ENCODE peak calls at places on chromosomes 5 and 9, in six cellular contexts. D is WERI-Rb-1, C is PC-9, M is GM23338, S is kidney, F is A673. V is an unnamed sample.

GRCh38 chr5:107794731-107795130 is 124.0 kb upstream of the EFNA5 start:
- DNase-seq in S (no peak), F (no peak), D (no peak), C (no peak), M (no peak), V (no peak)

GRCh38 chr5:129906177-129906887 is 2.1 kb downstream of the CHSY3 start:
- DNase-seq in C (peak; percentile 8), F (no peak), M (peak; percentile 42), D (no peak), S (no peak), V (peak; percentile 11)

GRCh38 chr9:127051881-127052595 is 70.4 kb downstream of the ANGPTL2 start:
- DNase-seq in S (no peak), M (no peak), F (no peak), C (no peak), D (no peak), V (no peak)

GRCh38 chr5:96326902-96327301 is 106.1 kb downstream of the PCSK1 start:
- DNase-seq in D (no peak), F (no peak), M (no peak), S (no peak), C (no peak), V (no peak)

GRCh38 chr5:37915078-37915736 is 75.4 kb upstream of the GDNF start:
- DNase-seq in F (peak; percentile 2), M (no peak), D (no peak), C (no peak), S (no peak), V (no peak)

GRCh38 chr9:112166176-112167140 is 8.6 kb downstream of the SUSD1 start:
- DNase-seq in F (no peak), M (peak; percentile 52), C (peak; percentile 61), S (no peak), D (peak; percentile 30), V (no peak)

GRCh38 chr9:134320916-134321570 is 5.2 kb upstream of the RXRA start:
- DNase-seq in C (no peak), D (no peak), S (peak; percentile 88), F (no peak), M (no peak), V (no peak)

GRCh38 chr5:122142480-122142879 is 13.1 kb downstream of the ZNF474 start:
- DNase-seq in F (no peak), S (no peak), C (no peak), M (no peak), D (no peak), V (no peak)

GRCh38 chr9:135591491-135592330 is 30.2 kb downstream of the PAEP start:
- DNase-seq in M (no peak), S (peak; percentile 58), C (no peak), D (no peak), F (no peak), V (no peak)

GRCh38 chr5:91171322-91171721 is 211.8 kb downstream of the ARRDC3 start:
- DNase-seq in C (no peak), M (peak; percentile 24), F (no peak), S (no peak), D (no peak), V (no peak)

GRCh38 chr5:91166040-91166807 is 216.9 kb downstream of the ARRDC3 start:
- DNase-seq in F (no peak), D (no peak), S (no peak), M (no peak), C (no peak), V (no peak)

GRCh38 chr5:91164424-91164823 is 218.7 kb downstream of the ARRDC3 start:
- DNase-seq in F (no peak), D (no peak), S (no peak), C (no peak), M (no peak), V (no peak)

GRCh38 chr5:91170266-91170665 is 212.9 kb downstream of the ARRDC3 start:
- DNase-seq in F (peak; percentile 78), C (no peak), M (no peak), S (no peak), D (no peak), V (no peak)

DNA sequence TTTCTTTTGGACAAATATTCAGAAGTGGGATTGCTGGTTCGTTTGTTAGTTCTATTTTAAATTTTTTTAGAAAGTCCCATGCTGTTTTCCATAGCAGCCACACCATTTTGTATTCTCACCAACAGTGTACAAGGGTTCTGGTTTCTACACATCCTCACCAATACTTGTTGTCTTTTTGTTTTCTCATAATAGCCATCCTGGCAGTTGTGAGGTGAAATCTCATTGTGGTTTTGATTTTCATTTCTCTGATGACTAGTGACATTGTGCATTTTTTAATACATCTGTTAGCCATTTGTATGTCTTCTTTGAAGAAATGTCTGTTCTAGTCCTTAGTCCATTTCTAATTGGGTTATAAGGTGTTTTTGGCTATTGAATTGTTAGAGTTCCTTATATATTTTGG is 214.3 kb downstream of the ARRDC3 start:
- DNase-seq in F (no peak), M (no peak), S (no peak), C (no peak), D (no peak), V (no peak)
- H3K27ac ChIP-seq in F (no peak overlapping the region), M (no peak overlapping the region), S (no peak overlapping the region), C (no peak overlapping the region), D (no peak overlapping the region), V (no peak overlapping the region)

DNA sequence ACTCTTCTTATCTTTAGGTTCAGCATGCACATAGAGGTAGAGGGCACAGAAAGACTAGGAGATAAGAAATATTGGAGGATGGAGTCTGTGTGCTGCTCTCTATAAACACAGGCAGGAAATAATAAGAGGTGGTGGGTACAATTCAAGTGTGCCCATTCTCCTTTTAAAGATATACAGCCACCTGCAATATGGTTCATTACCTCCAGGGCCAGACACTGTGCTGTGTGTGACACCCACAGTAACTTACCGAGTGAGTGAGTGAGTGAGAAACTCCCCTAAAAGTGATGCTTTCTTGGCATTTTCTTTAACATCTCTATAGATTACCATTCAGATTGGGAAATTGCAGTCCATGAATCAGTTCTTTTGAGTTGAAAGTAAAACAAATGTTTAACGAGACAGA is 311.8 kb upstream of the KCNN2 start:
- DNase-seq in F (no peak), D (no peak), S (no peak), C (no peak), M (no peak), V (no peak)
- TF ChIP-seq CTCF in F (no peak), D (no peak), S (no peak), C (no peak), M (peak; percentile 8), V (no peak)

DNA sequence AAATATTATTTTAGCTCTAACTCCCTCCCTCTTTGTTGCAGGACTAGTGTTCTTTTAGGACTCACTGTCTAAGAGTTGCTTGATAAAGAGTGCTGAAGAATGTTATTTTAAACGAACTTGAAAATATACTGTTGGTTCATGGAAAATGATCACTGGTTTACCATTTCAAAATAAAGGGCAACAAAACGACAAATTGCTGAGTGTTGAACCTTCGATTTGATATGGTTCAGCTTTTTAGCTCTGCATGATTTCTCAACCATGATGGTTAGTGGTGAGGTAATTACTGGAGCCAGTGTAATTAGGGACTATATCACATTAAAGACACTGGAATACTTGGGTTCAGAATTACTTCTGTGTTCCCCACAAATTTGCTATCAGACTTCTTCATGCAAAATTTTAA is 87.9 kb upstream of the ADAMTSL1 start:
- DNase-seq in M (no peak), C (no peak), F (no peak), S (no peak), D (no peak), V (no peak)
- H3K27ac ChIP-seq in M (no peak overlapping the region), C (no peak overlapping the region), F (no peak overlapping the region), S (no peak overlapping the region), D (no peak overlapping the region), V (no peak overlapping the region)

DNA sequence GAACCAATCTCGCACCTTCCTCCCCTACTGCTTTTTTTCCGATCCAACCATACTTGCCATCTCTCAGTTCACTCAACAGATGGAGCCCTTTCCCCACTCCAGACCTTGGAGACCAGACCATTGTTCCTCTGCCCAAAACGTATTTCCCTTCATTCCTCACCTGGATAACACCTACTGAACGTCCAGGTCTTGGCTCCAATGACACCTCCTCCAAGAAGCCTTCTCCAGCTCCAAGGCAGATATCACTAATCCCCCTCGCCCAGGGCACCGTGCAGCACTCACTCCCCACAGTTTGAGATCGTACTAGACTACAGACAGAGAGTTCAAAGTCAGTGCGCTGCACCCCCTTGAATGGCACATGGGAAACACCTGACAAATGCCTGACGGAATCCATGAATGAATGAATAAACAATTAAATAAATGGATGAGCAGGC is 47.1 kb upstream of the AKNA start:
- DNase-seq in D (peak; percentile 53), F (peak; percentile 29), C (peak; percentile 40), M (peak; percentile 87), S (no peak), V (peak; percentile 64)
- TF ChIP-seq CTCF in D (peak; percentile 91), F (peak; percentile 61), C (peak; percentile 80), M (peak; percentile 83), S (peak; percentile 33), V (peak; percentile 71)

GRCh38 chr9:113316032-113316431 is 12.9 kb upstream of the RNF183 start:
- DNase-seq in C (no peak), D (no peak), M (no peak), S (no peak), F (no peak), V (no peak)

GRCh38 chr9:113309204-113309813 is 6.1 kb upstream of the RNF183 start:
- DNase-seq in M (peak; percentile 51), C (peak; percentile 17), D (peak; percentile 50), F (peak; percentile 58), S (no peak), V (peak; percentile 69)

GRCh38 chr9:113317777-113318176 is 14.6 kb upstream of the RNF183 start:
- DNase-seq in D (no peak), M (no peak), F (peak; percentile 23), C (no peak), S (no peak), V (no peak)

GRCh38 chr9:113310538-113310937 is 7.4 kb upstream of the RNF183 start:
- DNase-seq in M (no peak), C (no peak), F (no peak), S (no peak), D (no peak), V (no peak)

GRCh38 chr9:113313276-113313675 is 10.1 kb upstream of the RNF183 start:
- DNase-seq in S (no peak), C (no peak), M (no peak), F (no peak), D (peak; percentile 48), V (no peak)
- H3K27ac ChIP-seq in S (no peak overlapping the region), C (no peak overlapping the region), M (no peak overlapping the region), F (no peak overlapping the region), D (peak overlapping the region; percentile 14), V (no peak overlapping the region)

GRCh38 chr5:177964471-177964870 is 31.6 kb downstream of the PROP1 start:
- DNase-seq in M (no peak), S (no peak), F (no peak), D (no peak), C (no peak), V (no peak)
- TF ChIP-seq CTCF in M (no peak), S (no peak), F (no peak), D (no peak), C (no peak), V (no peak)

GRCh38 chr9:97053717-97054116 is 14.8 kb upstream of the CTSV start:
- DNase-seq in M (no peak), D (no peak), C (no peak), F (no peak), S (no peak), V (no peak)
- H3K27ac ChIP-seq in M (peak overlapping the region; percentile 85), D (no peak overlapping the region), C (no peak overlapping the region), F (no peak overlapping the region), S (no peak overlapping the region), V (no peak overlapping the region)

GRCh38 chr5:160438316-160439204 is 16.9 kb downstream of the PTTG1 start:
- DNase-seq in M (peak; percentile 88), D (peak; percentile 60), S (peak; percentile 67), F (peak; percentile 68), C (peak; percentile 34), V (peak; percentile 63)
- TF ChIP-seq CTCF in M (peak; percentile 97), D (peak; percentile 87), S (peak; percentile 78), F (peak; percentile 81), C (peak; percentile 71), V (peak; percentile 93)

V was measured in SK-N-SH.